ENCODE peak calls at places on chromosomes 7 and 10, in nine cellular contexts. One of them, this sample, is unnamed.

GRCh38 chr7:141362580-141363435 is 188.4 kb upstream of the AGK start:
- DNase-seq in C1 segment of cervical spinal cord: no peak
- DNase-seq in H7: no peak
- DNase-seq in A549: peak
- DNase-seq in NAMALWA: no peak
- DNase-seq in omental fat pad: no peak
- DNase-seq in NCI-H1105 treated with DMSO at 0.1 percent for 48 hours: no peak
- DNase-seq in HT1080: peak
- DNase-seq in M059J: peak
- DNase-seq in this sample: no peak

GRCh38 chr10:125554753-125555152 is 128.2 kb downstream of the TEX36 start:
- DNase-seq in C1 segment of cervical spinal cord: no peak
- DNase-seq in H7: no peak
- DNase-seq in A549: no peak
- DNase-seq in NAMALWA: no peak
- DNase-seq in omental fat pad: no peak
- DNase-seq in NCI-H1105 treated with DMSO at 0.1 percent for 48 hours: no peak
- DNase-seq in HT1080: no peak
- DNase-seq in M059J: no peak
- DNase-seq in this sample: no peak

GRCh38 chr7:103949374-103949773 is 40.1 kb downstream of the RELN start:
- DNase-seq in C1 segment of cervical spinal cord: no peak
- DNase-seq in H7: no peak
- DNase-seq in A549: no peak
- DNase-seq in NAMALWA: no peak
- DNase-seq in omental fat pad: no peak
- DNase-seq in NCI-H1105 treated with DMSO at 0.1 percent for 48 hours: no peak
- DNase-seq in HT1080: no peak
- DNase-seq in M059J: no peak
- DNase-seq in this sample: no peak

GRCh38 chr10:112759519-112759918 is 190.5 kb upstream of the TCF7L2 start:
- DNase-seq in C1 segment of cervical spinal cord: no peak
- DNase-seq in H7: no peak
- DNase-seq in A549: no peak
- DNase-seq in NAMALWA: no peak
- DNase-seq in omental fat pad: no peak
- DNase-seq in NCI-H1105 treated with DMSO at 0.1 percent for 48 hours: no peak
- DNase-seq in HT1080: no peak
- DNase-seq in M059J: no peak
- DNase-seq in this sample: no peak

GRCh38 chr10:125468273-125468672 is 214.7 kb downstream of the TEX36 start:
- DNase-seq in C1 segment of cervical spinal cord: no peak
- DNase-seq in H7: no peak
- DNase-seq in A549: no peak
- DNase-seq in NAMALWA: no peak
- DNase-seq in omental fat pad: no peak
- DNase-seq in NCI-H1105 treated with DMSO at 0.1 percent for 48 hours: no peak
- DNase-seq in HT1080: no peak
- DNase-seq in M059J: no peak
- DNase-seq in this sample: no peak

GRCh38 chr10:124155781-124156401 is 62.5 kb upstream of the CHST15 start:
- DNase-seq in C1 segment of cervical spinal cord: no peak
- DNase-seq in H7: no peak
- DNase-seq in A549: no peak
- DNase-seq in NAMALWA: no peak
- DNase-seq in omental fat pad: no peak
- DNase-seq in NCI-H1105 treated with DMSO at 0.1 percent for 48 hours: no peak
- DNase-seq in HT1080: no peak
- DNase-seq in M059J: peak
- DNase-seq in this sample: no peak

GRCh38 chr10:48366261-48366660 is 59.8 kb downstream of the MAPK8 start:
- DNase-seq in C1 segment of cervical spinal cord: no peak
- DNase-seq in H7: no peak
- DNase-seq in A549: no peak
- DNase-seq in NAMALWA: no peak
- DNase-seq in omental fat pad: no peak
- DNase-seq in NCI-H1105 treated with DMSO at 0.1 percent for 48 hours: no peak
- DNase-seq in HT1080: no peak
- DNase-seq in M059J: peak
- DNase-seq in this sample: no peak

GRCh38 chr10:103791858-103792257 is 63.5 kb downstream of the SH3PXD2A start:
- DNase-seq in C1 segment of cervical spinal cord: no peak
- DNase-seq in H7: no peak
- DNase-seq in A549: no peak
- DNase-seq in NAMALWA: no peak
- DNase-seq in omental fat pad: no peak
- DNase-seq in NCI-H1105 treated with DMSO at 0.1 percent for 48 hours: no peak
- DNase-seq in HT1080: no peak
- DNase-seq in M059J: no peak
- DNase-seq in this sample: no peak

GRCh38 chr7:151699147-151699546 is 177.8 kb downstream of the PRKAG2 start:
- DNase-seq in C1 segment of cervical spinal cord: no peak
- DNase-seq in H7: no peak
- DNase-seq in A549: peak
- DNase-seq in NAMALWA: no peak
- DNase-seq in omental fat pad: no peak
- DNase-seq in NCI-H1105 treated with DMSO at 0.1 percent for 48 hours: no peak
- DNase-seq in HT1080: peak
- DNase-seq in M059J: peak
- DNase-seq in this sample: no peak

GRCh38 chr7:98202367-98203195 is 8.7 kb upstream of the BHLHA15 start:
- DNase-seq in C1 segment of cervical spinal cord: no peak
- DNase-seq in H7: no peak
- DNase-seq in A549: no peak
- DNase-seq in NAMALWA: peak
- DNase-seq in omental fat pad: no peak
- DNase-seq in NCI-H1105 treated with DMSO at 0.1 percent for 48 hours: no peak
- DNase-seq in HT1080: no peak
- DNase-seq in M059J: no peak
- DNase-seq in this sample: no peak

GRCh38 chr7:2607122-2607912 is 24.5 kb upstream of the TTYH3 start:
- DNase-seq in C1 segment of cervical spinal cord: no peak
- DNase-seq in H7: peak
- DNase-seq in A549: no peak
- DNase-seq in NAMALWA: no peak
- DNase-seq in omental fat pad: no peak
- DNase-seq in NCI-H1105 treated with DMSO at 0.1 percent for 48 hours: no peak
- DNase-seq in HT1080: no peak
- DNase-seq in M059J: no peak
- DNase-seq in this sample: no peak

GRCh38 chr10:21600804-21601512 is 66.9 kb downstream of the MLLT10 start:
- DNase-seq in C1 segment of cervical spinal cord: no peak
- DNase-seq in H7: no peak
- DNase-seq in A549: no peak
- DNase-seq in NAMALWA: no peak
- DNase-seq in omental fat pad: no peak
- DNase-seq in NCI-H1105 treated with DMSO at 0.1 percent for 48 hours: no peak
- DNase-seq in HT1080: no peak
- DNase-seq in M059J: no peak
- DNase-seq in this sample: no peak

GRCh38 chr10:88996927-88997326 is 6.3 kb downstream of the FAS start:
- DNase-seq in C1 segment of cervical spinal cord: no peak
- DNase-seq in H7: no peak
- DNase-seq in A549: no peak
- DNase-seq in NAMALWA: no peak
- DNase-seq in omental fat pad: no peak
- DNase-seq in NCI-H1105 treated with DMSO at 0.1 percent for 48 hours: no peak
- DNase-seq in HT1080: no peak
- DNase-seq in M059J: no peak
- DNase-seq in this sample: no peak

GRCh38 chr7:137771679-137772078 is 75.1 kb downstream of the DGKI start:
- DNase-seq in C1 segment of cervical spinal cord: no peak
- DNase-seq in H7: no peak
- DNase-seq in A549: no peak
- DNase-seq in NAMALWA: no peak
- DNase-seq in omental fat pad: no peak
- DNase-seq in NCI-H1105 treated with DMSO at 0.1 percent for 48 hours: no peak
- DNase-seq in HT1080: peak
- DNase-seq in M059J: peak
- DNase-seq in this sample: no peak

GRCh38 chr7:43756368-43757072 is 2.0 kb upstream of the BLVRA start:
- DNase-seq in C1 segment of cervical spinal cord: no peak
- DNase-seq in H7: no peak
- DNase-seq in A549: no peak
- DNase-seq in NAMALWA: no peak
- DNase-seq in omental fat pad: no peak
- DNase-seq in NCI-H1105 treated with DMSO at 0.1 percent for 48 hours: no peak
- DNase-seq in HT1080: peak
- DNase-seq in M059J: peak
- DNase-seq in this sample: no peak

GRCh38 chr7:108167460-108167859 is 37.3 kb upstream of the LAMB4 start:
- DNase-seq in C1 segment of cervical spinal cord: no peak
- DNase-seq in H7: no peak
- DNase-seq in A549: no peak
- DNase-seq in NAMALWA: no peak
- DNase-seq in omental fat pad: no peak
- DNase-seq in NCI-H1105 treated with DMSO at 0.1 percent for 48 hours: peak
- DNase-seq in HT1080: peak
- DNase-seq in M059J: peak
- DNase-seq in this sample: no peak

GRCh38 chr7:22730921-22731654 is 4.1 kb downstream of the IL6 start:
- DNase-seq in C1 segment of cervical spinal cord: no peak
- DNase-seq in H7: no peak
- DNase-seq in A549: no peak
- DNase-seq in NAMALWA: no peak
- DNase-seq in omental fat pad: no peak
- DNase-seq in NCI-H1105 treated with DMSO at 0.1 percent for 48 hours: no peak
- DNase-seq in HT1080: peak
- DNase-seq in M059J: peak
- DNase-seq in this sample: no peak

GRCh38 chr10:123666318-123667291 is at the start of gene GPR26:
- DNase-seq in C1 segment of cervical spinal cord: no peak
- DNase-seq in H7: peak
- DNase-seq in A549: no peak
- DNase-seq in NAMALWA: no peak
- DNase-seq in omental fat pad: no peak
- DNase-seq in NCI-H1105 treated with DMSO at 0.1 percent for 48 hours: no peak
- DNase-seq in HT1080: no peak
- DNase-seq in M059J: no peak
- DNase-seq in this sample: peak

GRCh38 chr7:90251304-90251635 is 6.3 kb downstream of the CFAP69 start:
- DNase-seq in C1 segment of cervical spinal cord: no peak
- DNase-seq in H7: no peak
- DNase-seq in A549: no peak
- DNase-seq in NAMALWA: no peak
- DNase-seq in omental fat pad: no peak
- DNase-seq in NCI-H1105 treated with DMSO at 0.1 percent for 48 hours: no peak
- DNase-seq in HT1080: peak
- DNase-seq in M059J: no peak
- DNase-seq in this sample: no peak

GRCh38 chr7:1669954-1670893 is at the start of gene ELFN1:
- DNase-seq in C1 segment of cervical spinal cord: no peak
- DNase-seq in H7: peak
- DNase-seq in A549: no peak
- DNase-seq in NAMALWA: no peak
- DNase-seq in omental fat pad: peak
- DNase-seq in NCI-H1105 treated with DMSO at 0.1 percent for 48 hours: peak
- DNase-seq in HT1080: no peak
- DNase-seq in M059J: no peak
- DNase-seq in this sample: peak

GRCh38 chr10:132520147-132520811 is 17.3 kb upstream of the INPP5A start:
- DNase-seq in C1 segment of cervical spinal cord: no peak
- DNase-seq in H7: peak
- DNase-seq in A549: no peak
- DNase-seq in NAMALWA: no peak
- DNase-seq in omental fat pad: peak
- DNase-seq in NCI-H1105 treated with DMSO at 0.1 percent for 48 hours: no peak
- DNase-seq in HT1080: no peak
- DNase-seq in M059J: peak
- DNase-seq in this sample: peak

This sample was measured in H9.